ENCODE peak calls at places on chromosomes 11 and 22, in ten cellular contexts. P is astrocyte; W is chondrocyte; D is stimulated activated naive B cell treated with anti-CD40 and anti-IgM and Interleukin-4, amounts not matched to agents 10 μg/mL and 1 μg/mL and 100 μg/mL, for 72 hours; N is DMS79 treated with DMSO at 0.1 percent for 48 hours; R is CD8-positive, alpha-beta memory T cell; S is activated CD8-positive, alpha-beta memory T cell treated with anti-CD3 and anti-CD28 coated beads, Interleukin-2, amount 50 U/mL, for 4 hours; J is HuH-7; K is H4; A is astrocyte of the cerebellum. E is an unnamed sample.

GRCh38 chr22:26479792-26480610 is 3.6 kb downstream of the HPS4 start:
- DNase-seq in R (no peak), J (peak), K (no peak), S (no peak), W (no peak), P (no peak), N (no peak), D (no peak), A (no peak), E (no peak)

GRCh38 chr11:66509131-66509561 is 1.3 kb upstream of the BBS1 start:
- DNase-seq in A (no peak), D (no peak), S (no peak), P (no peak), R (no peak), N (no peak), W (no peak), K (no peak), J (no peak), E (no peak)

GRCh38 chr11:65786786-65787636 is at the start of gene OVOL1:
- DNase-seq in A (no peak), S (peak), R (no peak), W (no peak), D (no peak), P (no peak), K (no peak), N (peak), J (no peak), E (peak)

GRCh38 chr22:50157976-50158375 is 12.6 kb upstream of the PANX2 start:
- DNase-seq in D (no peak), R (no peak), P (no peak), J (no peak), W (no peak), A (no peak), N (peak), K (no peak), S (no peak), E (no peak)

GRCh38 chr11:45906965-45907591 is at the start of gene FREY1:
- DNase-seq in S (no peak), A (no peak), J (no peak), W (no peak), K (no peak), R (no peak), N (no peak), D (no peak), P (no peak), E (no peak)

GRCh38 chr11:118017631-118018315 is 31.6 kb downstream of the IL10RA start:
- DNase-seq in W (no peak), A (no peak), N (no peak), K (no peak), P (no peak), R (no peak), D (no peak), S (no peak), J (no peak), E (no peak)

GRCh38 chr11:131240421-131240820 is 130.0 kb upstream of the NTM start:
- DNase-seq in S (no peak), K (peak), W (no peak), R (no peak), N (no peak), J (no peak), D (no peak), P (peak), A (peak), E (no peak)

GRCh38 chr11:93841446-93841845 is 9.0 kb downstream of the VSTM5 start:
- DNase-seq in A (no peak), J (no peak), P (no peak), K (no peak), S (no peak), R (no peak), D (no peak), W (no peak), N (no peak), E (no peak)